ENCODE peak calls at places on chromosomes 4 and X, in six cellular contexts. U, H, Z, X, P and J are unnamed samples.

GRCh38 chr4:10113362-10114047 is 3.1 kb downstream of the WDR1 start:
- DNase-seq in U (no peak), H (no peak), Z (no peak), X (no peak), P (no peak), J (no peak)

GRCh38 chr4:122854860-122855259 is 28.2 kb downstream of the FGF2 start:
- DNase-seq in U (no peak), H (no peak), Z (no peak), X (no peak), P (no peak), J (no peak)

GRCh38 chr4:176778491-176778890 is 14.2 kb downstream of the VEGFC start:
- DNase-seq in U (no peak), H (no peak), Z (no peak), X (no peak), P (no peak), J (no peak)

GRCh38 chr4:147610666-147611065 is 6.5 kb upstream of the TMEM184C start:
- DNase-seq in U (no peak), H (no peak), Z (no peak), X (no peak), P (no peak), J (no peak)

GRCh38 chr4:64144994-64145393 is 264.3 kb downstream of the TECRL start:
- DNase-seq in U (no peak), H (no peak), Z (no peak), X (peak; percentile 24), P (peak; percentile 15), J (no peak)

GRCh38 chrX:39886282-39886681 is 211.5 kb downstream of the BCOR start:
- DNase-seq in U (peak; percentile 45), H (no peak), Z (no peak), X (no peak), P (peak; percentile 49), J (no peak)

GRCh38 chr4:9947168-9948062 is 73.9 kb downstream of the SLC2A9 start:
- DNase-seq in U (no peak), H (no peak), Z (no peak), X (no peak), P (no peak), J (no peak)

GRCh38 chrX:68650491-68650890 is 3.0 kb downstream of the STARD8 start:
- DNase-seq in U (no peak), H (no peak), Z (no peak), X (no peak), P (no peak), J (no peak)

GRCh38 chrX:51852621-51853020 is 40.8 kb upstream of the MAGED1 start:
- DNase-seq in U (no peak), H (no peak), Z (no peak), X (no peak), P (no peak), J (no peak)

GRCh38 chrX:45743081-45743533 is 542.4 kb upstream of the DIPK2B start:
- DNase-seq in U (no peak), H (no peak), Z (no peak), X (peak; percentile 1), P (peak; percentile 6), J (no peak)

GRCh38 chrX:20139966-20140365 is 1.7 kb downstream of the EIF1AX start:
- DNase-seq in U (no peak), H (no peak), Z (no peak), X (no peak), P (no peak), J (no peak)

GRCh38 chr4:38920186-38920585 is 52.6 kb downstream of the FAM114A1 start:
- DNase-seq in U (no peak), H (no peak), Z (no peak), X (no peak), P (no peak), J (no peak)

GRCh38 chr4:24559032-24559821 is 25.1 kb downstream of the DHX15 start:
- DNase-seq in U (no peak), H (no peak), Z (no peak), X (no peak), P (no peak), J (no peak)

GRCh38 chr4:80307183-80307735 is 28.3 kb upstream of the CFAP299 start:
- DNase-seq in U (no peak), H (no peak), Z (no peak), X (peak; percentile 4), P (no peak), J (no peak)

GRCh38 chr4:24970191-24970590 is 57.3 kb upstream of the CCDC149 start:
- DNase-seq in U (no peak), H (no peak), Z (no peak), X (no peak), P (no peak), J (no peak)

GRCh38 chr4:94455081-94455480 is 3.3 kb downstream of the PDLIM5 start:
- DNase-seq in U (no peak), H (peak; percentile 23), Z (peak; percentile 70), X (no peak), P (no peak), J (peak; percentile 42)

GRCh38 chr4:74873545-74874295 is 59.2 kb upstream of the PARM1 start:
- DNase-seq in U (no peak), H (no peak), Z (no peak), X (peak; percentile 92), P (no peak), J (no peak)

GRCh38 chr4:67198757-67199156 is 346.5 kb downstream of the CENPC start:
- DNase-seq in U (no peak), H (peak; percentile 21), Z (no peak), X (peak; percentile 61), P (peak; percentile 30), J (no peak)

GRCh38 chr4:70842761-70843435 is 3.2 kb upstream of the GRSF1 start:
- DNase-seq in U (no peak), H (no peak), Z (no peak), X (no peak), P (no peak), J (no peak)

GRCh38 chrX:130994671-130995070 is 63.5 kb upstream of the ARHGAP36 start:
- DNase-seq in U (no peak), H (peak; percentile 4), Z (no peak), X (peak; percentile 60), P (peak; percentile 24), J (no peak)

GRCh38 chr4:176988226-176988625 is 195.5 kb upstream of the VEGFC start:
- DNase-seq in U (no peak), H (no peak), Z (no peak), X (peak; percentile 54), P (no peak), J (no peak)

GRCh38 chr4:165874072-165874798 is 1.2 kb downstream of the TLL1 start:
- DNase-seq in U (peak; percentile 39), H (no peak), Z (peak; percentile 46), X (peak; percentile 29), P (peak; percentile 26), J (no peak)

GRCh38 chrX:47248576-47248975 is 15.8 kb downstream of the USP11 start:
- DNase-seq in U (no peak), H (no peak), Z (no peak), X (no peak), P (no peak), J (no peak)

GRCh38 chr4:10030946-10031662 is 9.8 kb upstream of the SLC2A9 start:
- DNase-seq in U (no peak), H (no peak), Z (no peak), X (no peak), P (no peak), J (no peak)

GRCh38 chr4:56215901-56216300 is 171.4 kb downstream of the AASDH start:
- DNase-seq in U (no peak), H (no peak), Z (peak; percentile 59), X (no peak), P (no peak), J (no peak)

GRCh38 chr4:39976945-39977488 is 694 bp downstream of the PDS5A start:
- DNase-seq in U (no peak), H (peak; percentile 7), Z (peak; percentile 74), X (no peak), P (peak; percentile 53), J (peak; percentile 64)

GRCh38 chr4:116598980-116599789 is 486.2 kb downstream of the TRAM1L1 start:
- DNase-seq in U (peak; percentile 32), H (no peak), Z (no peak), X (no peak), P (no peak), J (no peak)

GRCh38 chrX:39002466-39002865 is 201.2 kb downstream of the MID1IP1 start:
- DNase-seq in U (no peak), H (no peak), Z (no peak), X (no peak), P (no peak), J (no peak)

GRCh38 chrX:71253253-71254091 is 468 bp downstream of the ZMYM3 start:
- DNase-seq in U (peak; percentile 68), H (peak; percentile 10), Z (peak; percentile 57), X (peak; percentile 71), P (peak; percentile 72), J (peak; percentile 68)

DNA sequence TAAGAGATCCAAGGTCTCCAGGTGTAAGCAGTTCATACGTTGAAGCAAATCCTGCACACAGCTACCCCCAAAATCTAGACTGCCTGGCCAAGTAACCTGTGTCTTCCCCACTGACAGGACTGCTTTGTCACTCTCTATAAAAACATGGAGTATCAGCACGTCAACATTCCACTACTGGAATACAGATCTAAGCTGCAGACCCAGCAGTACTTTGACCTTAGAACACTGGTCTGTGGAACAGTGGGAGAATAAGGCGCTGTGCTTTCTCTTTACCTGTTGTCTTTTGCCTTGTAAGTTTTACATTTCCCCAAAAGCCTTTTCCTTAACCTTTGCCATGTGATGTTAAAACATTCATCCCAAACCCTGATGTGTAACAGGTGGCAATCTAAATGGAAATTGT is 137.4 kb downstream of the JADE1 start:
- DNase-seq in U (no peak), H (no peak), Z (no peak), X (no peak), P (no peak), J (no peak)
- H3K9me3 ChIP-seq in U (no peaks in the 10 kb centered on the region), H (no peaks in the 10 kb centered on the region), Z (no peaks in the 10 kb centered on the region), X (no peaks in the 10 kb centered on the region), P (no peaks in the 10 kb centered on the region), J (no peaks in the 10 kb centered on the region)

GRCh38 chrX:69670001-69670555 is 54.2 kb downstream of the EDA start:
- DNase-seq in U (no peak), H (no peak), Z (no peak), X (no peak), P (no peak), J (no peak)
- H3K9me3 ChIP-seq in U (no peaks in the 10 kb centered on the region), H (peaks cover 21% of the 10 kb centered on the region), Z (peaks cover 4% of the 10 kb centered on the region), X (no peaks in the 10 kb centered on the region), P (peaks cover 2% of the 10 kb centered on the region), J (peaks cover 30% of the 10 kb centered on the region)

GRCh38 chr4:147233-147632 is 22.9 kb downstream of the ZNF718 start:
- DNase-seq in U (no peak), H (no peak), Z (no peak), X (no peak), P (no peak), J (no peak)
- H3K9me3 ChIP-seq in U (peaks cover 9% of the 10 kb centered on the region), H (peaks cover 87% of the 10 kb centered on the region), Z (peaks cover 63% of the 10 kb centered on the region), X (peaks cover 32% of the 10 kb centered on the region), P (peaks cover 29% of the 10 kb centered on the region), J (peaks cover 86% of the 10 kb centered on the region)

GRCh38 chrX:1077140-1077539 is 135.3 kb downstream of the CRLF2 start:
- DNase-seq in U (no peak), H (no peak), Z (no peak), X (no peak), P (no peak), J (no peak)

GRCh38 chrX:1074172-1074571 is 138.3 kb downstream of the CRLF2 start:
- DNase-seq in U (no peak), H (no peak), Z (no peak), X (no peak), P (no peak), J (no peak)

GRCh38 chrX:1074755-1075154 is 137.7 kb downstream of the CRLF2 start:
- DNase-seq in U (no peak), H (no peak), Z (no peak), X (no peak), P (no peak), J (no peak)

GRCh38 chrX:1075741-1076140 is 136.7 kb downstream of the CRLF2 start:
- DNase-seq in U (no peak), H (no peak), Z (no peak), X (no peak), P (no peak), J (no peak)

GRCh38 chrX:1075156-1075555 is 137.3 kb downstream of the CRLF2 start:
- DNase-seq in U (no peak), H (no peak), Z (no peak), X (no peak), P (no peak), J (no peak)
- H3K9me3 ChIP-seq in U (no peaks in the 10 kb centered on the region), H (peaks cover 4% of the 10 kb centered on the region), Z (peaks cover 2% of the 10 kb centered on the region), X (no peaks in the 10 kb centered on the region), P (peaks cover 7% of the 10 kb centered on the region), J (no peaks in the 10 kb centered on the region)